ENCODE peak calls at places on chromosomes 4 and X, in eight cellular contexts. One of them, this sample, is unnamed. For H3K9me3, the result is how much of the 10 kb centered on the place peaks cover.

GRCh38 chr4:42488554-42488953 is 91.3 kb downstream of the SHISA3 start:
- DNase-seq in GM23248: no peak
- DNase-seq in HCT116: no peak
- DNase-seq in hepatocyte: no peak
- DNase-seq in SK-N-SH: no peak
- DNase-seq in OCI-LY7: no peak
- DNase-seq in neural progenitor cell: peak
- DNase-seq in PC-3: no peak
- DNase-seq in this sample: no peak

GRCh38 chr4:68905598-68906237 is 45.9 kb downstream of the UGT2A3 start:
- DNase-seq in GM23248: no peak
- DNase-seq in HCT116: no peak
- DNase-seq in hepatocyte: peak
- DNase-seq in SK-N-SH: no peak
- DNase-seq in OCI-LY7: no peak
- DNase-seq in neural progenitor cell: peak
- DNase-seq in PC-3: peak
- DNase-seq in this sample: no peak

GRCh38 chr4:91207535-91207934 is 1080.3 kb downstream of the CCSER1 start:
- DNase-seq in GM23248: no peak
- DNase-seq in HCT116: no peak
- DNase-seq in hepatocyte: no peak
- DNase-seq in SK-N-SH: no peak
- DNase-seq in OCI-LY7: no peak
- DNase-seq in neural progenitor cell: no peak
- DNase-seq in PC-3: no peak
- DNase-seq in this sample: no peak

GRCh38 chrX:72394518-72395163 is 88.9 kb upstream of the CITED1 start:
- DNase-seq in GM23248: peak
- DNase-seq in HCT116: no peak
- DNase-seq in hepatocyte: peak
- DNase-seq in SK-N-SH: no peak
- DNase-seq in OCI-LY7: no peak
- DNase-seq in neural progenitor cell: peak
- DNase-seq in PC-3: peak
- DNase-seq in this sample: no peak

GRCh38 chrX:47796433-47796906 is 40.2 kb upstream of the ZNF81 start:
- DNase-seq in GM23248: peak
- DNase-seq in HCT116: no peak
- DNase-seq in hepatocyte: no peak
- DNase-seq in SK-N-SH: no peak
- DNase-seq in OCI-LY7: no peak
- DNase-seq in neural progenitor cell: no peak
- DNase-seq in PC-3: peak
- DNase-seq in this sample: no peak

GRCh38 chr4:13793020-13793710 is 165.6 kb upstream of the BOD1L1 start:
- DNase-seq in GM23248: no peak
- DNase-seq in HCT116: no peak
- DNase-seq in hepatocyte: no peak
- DNase-seq in SK-N-SH: no peak
- DNase-seq in OCI-LY7: no peak
- DNase-seq in neural progenitor cell: no peak
- DNase-seq in PC-3: no peak
- DNase-seq in this sample: peak

GRCh38 chrX:47143894-47144625 is 442 bp downstream of the NDUFB11 start:
- DNase-seq in GM23248: peak
- DNase-seq in HCT116: no peak
- DNase-seq in hepatocyte: peak
- DNase-seq in SK-N-SH: peak
- DNase-seq in OCI-LY7: no peak
- DNase-seq in neural progenitor cell: peak
- DNase-seq in PC-3: no peak
- DNase-seq in this sample: peak

GRCh38 chr4:48127231-48127881 is 6.7 kb downstream of the TXK start:
- DNase-seq in GM23248: no peak
- DNase-seq in HCT116: no peak
- DNase-seq in hepatocyte: no peak
- DNase-seq in SK-N-SH: no peak
- DNase-seq in OCI-LY7: no peak
- DNase-seq in neural progenitor cell: peak
- DNase-seq in PC-3: peak
- DNase-seq in this sample: no peak

GRCh38 chr4:189124149-189124758 is 816.4 kb upstream of the FRG1 start:
- DNase-seq in GM23248: peak
- DNase-seq in HCT116: peak
- DNase-seq in hepatocyte: peak
- DNase-seq in SK-N-SH: peak
- DNase-seq in OCI-LY7: no peak
- DNase-seq in neural progenitor cell: peak
- DNase-seq in PC-3: peak
- DNase-seq in this sample: peak

GRCh38 chr4:100826067-100826466 is 308.2 kb upstream of the EMCN start:
- DNase-seq in GM23248: no peak
- DNase-seq in HCT116: no peak
- DNase-seq in hepatocyte: no peak
- DNase-seq in SK-N-SH: no peak
- DNase-seq in OCI-LY7: no peak
- DNase-seq in neural progenitor cell: no peak
- DNase-seq in PC-3: no peak
- DNase-seq in this sample: no peak

GRCh38 chrX:47991263-47992092 is 12.3 kb downstream of the ZNF182 start:
- DNase-seq in GM23248: peak
- DNase-seq in HCT116: no peak
- DNase-seq in hepatocyte: no peak
- DNase-seq in SK-N-SH: no peak
- DNase-seq in OCI-LY7: peak
- DNase-seq in neural progenitor cell: no peak
- DNase-seq in PC-3: peak
- DNase-seq in this sample: no peak

GRCh38 chrX:41384041-41384705 is 50.2 kb downstream of the DDX3X start:
- DNase-seq in GM23248: peak
- DNase-seq in HCT116: peak
- DNase-seq in hepatocyte: peak
- DNase-seq in SK-N-SH: no peak
- DNase-seq in OCI-LY7: peak
- DNase-seq in neural progenitor cell: no peak
- DNase-seq in PC-3: peak
- DNase-seq in this sample: no peak

GRCh38 chr4:152342293-152342692 is 193.6 kb downstream of the FBXW7 start:
- DNase-seq in GM23248: peak
- DNase-seq in HCT116: no peak
- DNase-seq in hepatocyte: no peak
- DNase-seq in SK-N-SH: no peak
- DNase-seq in OCI-LY7: no peak
- DNase-seq in neural progenitor cell: no peak
- DNase-seq in PC-3: peak
- DNase-seq in this sample: no peak

GRCh38 chr4:2830632-2831610 is 12.7 kb upstream of the ADD1 start:
- DNase-seq in GM23248: no peak
- DNase-seq in HCT116: no peak
- DNase-seq in hepatocyte: no peak
- DNase-seq in SK-N-SH: peak
- DNase-seq in OCI-LY7: no peak
- DNase-seq in neural progenitor cell: no peak
- DNase-seq in PC-3: no peak
- DNase-seq in this sample: no peak

GRCh38 chr4:134531013-134531412 is 329.4 kb upstream of the PABPC4L start:
- DNase-seq in GM23248: no peak
- DNase-seq in HCT116: no peak
- DNase-seq in hepatocyte: no peak
- DNase-seq in SK-N-SH: no peak
- DNase-seq in OCI-LY7: no peak
- DNase-seq in neural progenitor cell: no peak
- DNase-seq in PC-3: no peak
- DNase-seq in this sample: no peak

GRCh38 chr4:169005453-169006099 is 4.5 kb downstream of the CBR4 start:
- DNase-seq in GM23248: peak
- DNase-seq in HCT116: no peak
- DNase-seq in hepatocyte: peak
- DNase-seq in SK-N-SH: no peak
- DNase-seq in OCI-LY7: peak
- DNase-seq in neural progenitor cell: no peak
- DNase-seq in PC-3: no peak
- DNase-seq in this sample: no peak

GRCh38 chr4:41881931-41882621 is 53.2 kb upstream of the TMEM33 start:
- DNase-seq in GM23248: peak
- DNase-seq in HCT116: no peak
- DNase-seq in hepatocyte: no peak
- DNase-seq in SK-N-SH: peak
- DNase-seq in OCI-LY7: no peak
- DNase-seq in neural progenitor cell: peak
- DNase-seq in PC-3: no peak
- DNase-seq in this sample: peak

GRCh38 chr4:82866706-82867385 is 24.1 kb downstream of the SEC31A start:
- DNase-seq in GM23248: peak
- DNase-seq in HCT116: no peak
- DNase-seq in hepatocyte: no peak
- DNase-seq in SK-N-SH: no peak
- DNase-seq in OCI-LY7: no peak
- DNase-seq in neural progenitor cell: no peak
- DNase-seq in PC-3: no peak
- DNase-seq in this sample: no peak

GRCh38 chrX:153521034-153521433 is 3.6 kb downstream of the ATP2B3 start:
- DNase-seq in GM23248: peak
- DNase-seq in HCT116: no peak
- DNase-seq in hepatocyte: no peak
- DNase-seq in SK-N-SH: peak
- DNase-seq in OCI-LY7: no peak
- DNase-seq in neural progenitor cell: no peak
- DNase-seq in PC-3: no peak
- DNase-seq in this sample: no peak
- H3K9me3 ChIP-seq in GM23248: under half
- H3K9me3 ChIP-seq in HCT116: under half
- H3K9me3 ChIP-seq in hepatocyte: under half
- H3K9me3 ChIP-seq in SK-N-SH: under half
- H3K9me3 ChIP-seq in OCI-LY7: under half
- H3K9me3 ChIP-seq in neural progenitor cell: under half
- H3K9me3 ChIP-seq in PC-3: under half
- H3K9me3 ChIP-seq in this sample: under half

GRCh38 chr4:128596115-128596514 is 213.4 kb upstream of the JADE1 start:
- DNase-seq in GM23248: no peak
- DNase-seq in HCT116: no peak
- DNase-seq in hepatocyte: no peak
- DNase-seq in SK-N-SH: no peak
- DNase-seq in OCI-LY7: no peak
- DNase-seq in neural progenitor cell: no peak
- DNase-seq in PC-3: no peak
- DNase-seq in this sample: no peak
- TF ChIP-seq EZH2phosphoT487 in GM23248: no peak
- TF ChIP-seq EZH2phosphoT487 in HCT116: no peak
- TF ChIP-seq EZH2phosphoT487 in hepatocyte: no peak
- TF ChIP-seq EZH2phosphoT487 in SK-N-SH: no peak
- TF ChIP-seq EZH2phosphoT487 in OCI-LY7: no peak
- TF ChIP-seq EZH2phosphoT487 in neural progenitor cell: no peak
- TF ChIP-seq EZH2phosphoT487 in PC-3: no peak
- TF ChIP-seq EZH2phosphoT487 in this sample: no peak

DNA sequence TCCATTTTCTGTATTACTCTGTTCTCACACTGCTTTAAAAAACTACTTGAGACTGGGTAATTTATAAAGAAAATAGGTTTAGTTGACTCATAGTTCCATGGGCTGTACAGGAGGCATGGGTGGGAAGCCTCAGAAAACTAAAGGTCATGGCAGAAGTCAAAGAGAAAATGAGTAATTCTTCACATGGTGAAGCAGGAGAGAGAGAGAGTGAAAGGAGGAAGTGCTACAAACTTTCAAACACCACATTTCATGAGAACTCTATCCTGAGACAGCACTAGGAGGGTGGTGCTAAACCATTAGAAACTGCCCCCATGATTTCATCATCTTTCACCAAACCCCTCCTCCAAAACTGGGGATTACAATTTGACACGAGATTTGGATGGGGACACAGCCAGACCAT is 108.0 kb upstream of the PBDC1 start:
- DNase-seq in GM23248: no peak
- DNase-seq in HCT116: no peak
- DNase-seq in hepatocyte: no peak
- DNase-seq in SK-N-SH: no peak
- DNase-seq in OCI-LY7: no peak
- DNase-seq in neural progenitor cell: no peak
- DNase-seq in PC-3: no peak
- DNase-seq in this sample: no peak
- H3K9me3 ChIP-seq in GM23248: under half
- H3K9me3 ChIP-seq in HCT116: under half
- H3K9me3 ChIP-seq in hepatocyte: under half
- H3K9me3 ChIP-seq in SK-N-SH: under half
- H3K9me3 ChIP-seq in OCI-LY7: under half
- H3K9me3 ChIP-seq in neural progenitor cell: under half
- H3K9me3 ChIP-seq in PC-3: under half
- H3K9me3 ChIP-seq in this sample: under half

GRCh38 chr4:95289028-95289634 is 259.6 kb downstream of the UNC5C start:
- DNase-seq in GM23248: no peak
- DNase-seq in HCT116: no peak
- DNase-seq in hepatocyte: peak
- DNase-seq in SK-N-SH: no peak
- DNase-seq in OCI-LY7: peak
- DNase-seq in neural progenitor cell: no peak
- DNase-seq in PC-3: peak
- DNase-seq in this sample: no peak
- TF ChIP-seq EZH2phosphoT487 in GM23248: no peak
- TF ChIP-seq EZH2phosphoT487 in HCT116: no peak
- TF ChIP-seq EZH2phosphoT487 in hepatocyte: no peak
- TF ChIP-seq EZH2phosphoT487 in SK-N-SH: no peak
- TF ChIP-seq EZH2phosphoT487 in OCI-LY7: no peak
- TF ChIP-seq EZH2phosphoT487 in neural progenitor cell: no peak
- TF ChIP-seq EZH2phosphoT487 in PC-3: no peak
- TF ChIP-seq EZH2phosphoT487 in this sample: no peak

This sample was measured in MM.1S.